ENCODE peak calls at places on chromosome 4, in four cellular contexts. I is small intestine, Y is tibial artery, N is IMR-90. V is an unnamed sample.

GRCh38 chr4:19615086-19615689 is 636.5 kb upstream of the SLIT2 start:
- DNase-seq in Y (no peak), N (no peak), I (no peak), V (no peak)

GRCh38 chr4:61041527-61041926 is 158.6 kb upstream of the ADGRL3 start:
- DNase-seq in I (no peak), N (no peak), Y (no peak), V (no peak)

GRCh38 chr4:181488926-181489325 is 754.3 kb upstream of the TENM3 start:
- DNase-seq in N (no peak), I (no peak), Y (no peak), V (no peak)

GRCh38 chr4:74531952-74532794 is 87.2 kb downstream of the AREG start:
- DNase-seq in N (peak; percentile 87), Y (no peak), I (peak; percentile 77), V (peak; percentile 31)

GRCh38 chr4:112058433-112058832 is 86.8 kb upstream of the FAM241A start:
- DNase-seq in I (peak; percentile 3), Y (no peak), N (peak; percentile 14), V (no peak)

GRCh38 chr4:76206222-76206942 is 7.2 kb downstream of the SCARB2 start:
- DNase-seq in I (no peak), Y (no peak), N (peak; percentile 58), V (peak; percentile 16)

GRCh38 chr4:54539500-54540029 is 118.2 kb upstream of the KIT start:
- DNase-seq in I (peak; percentile 39), Y (peak; percentile 65), N (peak; percentile 46), V (peak; percentile 50)

GRCh38 chr4:168598191-168598590 is 101.3 kb downstream of the PALLD start:
- DNase-seq in Y (no peak), I (no peak), N (no peak), V (no peak)

GRCh38 chr4:112704991-112705845 is 68.3 kb downstream of the LARP7 start:
- DNase-seq in I (peak; percentile 13), Y (peak; percentile 66), N (peak; percentile 58), V (no peak)

GRCh38 chr4:152462047-152462446 is 73.8 kb downstream of the FBXW7 start:
- DNase-seq in N (no peak), I (no peak), Y (no peak), V (no peak)

GRCh38 chr4:168451744-168452394 is 28.4 kb downstream of the DDX60L start:
- DNase-seq in I (peak; percentile 65), Y (no peak), N (peak; percentile 71), V (no peak)

GRCh38 chr4:40845136-40845910 is 95.6 kb downstream of the NSUN7 start:
- DNase-seq in N (no peak), I (no peak), Y (no peak), V (no peak)

GRCh38 chr4:68175562-68176155 is 46.0 kb upstream of the TMPRSS11F start:
- DNase-seq in Y (no peak), I (peak; percentile 45), N (peak; percentile 51), V (peak; percentile 34)

GRCh38 chr4:127669691-127670090 is 36.9 kb downstream of the INTU start:
- DNase-seq in I (no peak), N (no peak), Y (no peak), V (no peak)

GRCh38 chr4:109701566-109702399 is 1.5 kb downstream of the CASP6 start:
- DNase-seq in I (peak; percentile 82), Y (no peak), N (no peak), V (peak; percentile 68)

GRCh38 chr4:77665381-77666069 is 59.9 kb downstream of the CXCL13 start:
- DNase-seq in Y (no peak), N (no peak), I (no peak), V (no peak)

GRCh38 chr4:24513718-24514117 is 70.6 kb downstream of the DHX15 start:
- DNase-seq in N (peak; percentile 11), Y (no peak), I (no peak), V (no peak)

GRCh38 chr4:24517676-24518075 is 66.7 kb downstream of the DHX15 start:
- DNase-seq in N (no peak), I (no peak), Y (no peak), V (no peak)

GRCh38 chr4:24515698-24516097 is 68.7 kb downstream of the DHX15 start:
- DNase-seq in Y (no peak), N (no peak), I (no peak), V (no peak)

GRCh38 chr4:24516926-24517325 is 67.4 kb downstream of the DHX15 start:
- DNase-seq in N (no peak), I (no peak), Y (no peak), V (no peak)

GRCh38 chr4:24514808-24515207 is 69.5 kb downstream of the DHX15 start:
- DNase-seq in I (no peak), Y (no peak), N (no peak), V (no peak)
- H3K4me1 ChIP-seq in I (no peaks in the 10 kb centered on the region), Y (peaks cover 4% of the 10 kb centered on the region), N (peaks cover 5% of the 10 kb centered on the region), V (no peaks in the 10 kb centered on the region)

GRCh38 chr4:22268350-22269025 is 247.4 kb downstream of the ADGRA3 start:
- DNase-seq in I (no peak), N (no peak), Y (no peak), V (no peak)
- H3K27ac ChIP-seq in I (no peak overlapping the region), N (no peak overlapping the region), Y (no peak overlapping the region), V (no peak overlapping the region)

DNA sequence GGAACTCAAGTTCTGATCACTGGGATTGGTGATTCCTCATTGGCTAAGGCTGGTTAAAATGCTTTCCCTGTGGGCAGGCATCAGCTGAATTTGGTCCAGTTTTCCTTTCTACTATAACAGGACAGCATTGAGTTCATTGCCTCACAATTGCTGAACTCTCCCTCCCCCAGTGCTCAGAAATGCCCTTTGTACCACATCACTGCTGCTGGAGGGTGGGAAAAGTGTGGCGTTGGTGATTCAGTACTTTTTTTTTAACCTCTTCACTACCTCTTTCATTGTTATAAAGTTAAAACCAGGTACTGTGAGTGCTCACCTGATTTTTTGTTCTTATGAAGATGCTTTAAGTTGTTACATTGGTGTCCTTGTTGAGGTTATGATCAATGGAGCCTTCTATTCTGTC is 69.3 kb upstream of the IL2 start:
- DNase-seq in N (no peak), Y (no peak), I (no peak), V (no peak)
- H3K4me1 ChIP-seq in N (no peaks in the 10 kb centered on the region), Y (no peaks in the 10 kb centered on the region), I (no peaks in the 10 kb centered on the region), V (no peaks in the 10 kb centered on the region)

DNA sequence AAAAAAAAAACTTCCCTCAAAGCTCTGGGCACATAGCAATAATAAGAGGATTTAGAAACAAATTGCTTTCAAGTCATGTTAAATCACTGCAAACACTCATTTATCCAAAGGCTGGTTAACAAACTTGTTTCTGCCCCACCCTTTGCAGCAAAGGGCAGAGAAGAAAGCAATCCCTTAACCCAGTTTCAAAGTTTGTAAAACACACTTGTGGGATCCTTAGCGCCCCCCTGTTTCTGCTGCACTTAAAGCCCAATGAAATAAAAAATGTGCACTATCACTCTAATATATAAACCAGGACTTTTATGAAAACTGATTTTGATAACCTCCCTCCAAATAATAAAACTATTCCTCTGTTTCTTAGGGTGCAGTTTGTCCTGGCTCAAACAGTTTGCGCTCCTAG is 3.3 kb upstream of the PCDH10 start:
- DNase-seq in N (no peak), Y (no peak), I (no peak), V (no peak)
- H3K27ac ChIP-seq in N (no peak overlapping the region), Y (peak overlapping the region; percentile 31), I (no peak overlapping the region), V (no peak overlapping the region)

GRCh38 chr4:57119054-57119651 is 9.0 kb upstream of the IGFBP7 start:
- DNase-seq in Y (peak; percentile 91), I (peak; percentile 35), N (peak; percentile 96), V (peak; percentile 34)

GRCh38 chr4:57113870-57114269 is 3.7 kb upstream of the IGFBP7 start:
- DNase-seq in I (no peak), Y (no peak), N (no peak), V (no peak)

GRCh38 chr4:57110635-57111546 is 706 bp upstream of the IGFBP7 start:
- DNase-seq in I (peak; percentile 36), N (peak; percentile 68), Y (peak; percentile 79), V (peak; percentile 29)

GRCh38 chr4:57116245-57116644 is 6.1 kb upstream of the IGFBP7 start:
- DNase-seq in N (no peak), Y (no peak), I (no peak), V (no peak)

GRCh38 chr4:57114973-57115372 is 4.8 kb upstream of the IGFBP7 start:
- DNase-seq in Y (no peak), N (peak; percentile 75), I (no peak), V (no peak)
- H3K4me1 ChIP-seq in Y (peaks cover 52% of the 10 kb centered on the region), N (peaks cover 16% of the 10 kb centered on the region), I (no peaks in the 10 kb centered on the region), V (no peaks in the 10 kb centered on the region)

GRCh38 chr4:144666539-144667175 is 20.7 kb downstream of the HHIP start:
- DNase-seq in Y (no peak), I (no peak), N (peak; percentile 65), V (no peak)
- H3K27ac ChIP-seq in Y (no peak overlapping the region), I (no peak overlapping the region), N (no peak overlapping the region), V (no peak overlapping the region)

GRCh38 chr4:153466637-153467153 is 535 bp downstream of the TMEM131L start:
- DNase-seq in N (no peak), Y (no peak), I (no peak), V (no peak)

GRCh38 chr4:153465922-153466636 is at the start of gene TMEM131L:
- DNase-seq in N (peak; percentile 52), I (peak; percentile 71), Y (peak; percentile 85), V (peak; percentile 74)

GRCh38 chr4:153468587-153468986 is 2.4 kb downstream of the TMEM131L start:
- DNase-seq in Y (no peak), N (no peak), I (no peak), V (no peak)

GRCh38 chr4:153467897-153468262 is 1.7 kb downstream of the TMEM131L start:
- DNase-seq in Y (no peak), I (no peak), N (no peak), V (no peak)

DNA sequence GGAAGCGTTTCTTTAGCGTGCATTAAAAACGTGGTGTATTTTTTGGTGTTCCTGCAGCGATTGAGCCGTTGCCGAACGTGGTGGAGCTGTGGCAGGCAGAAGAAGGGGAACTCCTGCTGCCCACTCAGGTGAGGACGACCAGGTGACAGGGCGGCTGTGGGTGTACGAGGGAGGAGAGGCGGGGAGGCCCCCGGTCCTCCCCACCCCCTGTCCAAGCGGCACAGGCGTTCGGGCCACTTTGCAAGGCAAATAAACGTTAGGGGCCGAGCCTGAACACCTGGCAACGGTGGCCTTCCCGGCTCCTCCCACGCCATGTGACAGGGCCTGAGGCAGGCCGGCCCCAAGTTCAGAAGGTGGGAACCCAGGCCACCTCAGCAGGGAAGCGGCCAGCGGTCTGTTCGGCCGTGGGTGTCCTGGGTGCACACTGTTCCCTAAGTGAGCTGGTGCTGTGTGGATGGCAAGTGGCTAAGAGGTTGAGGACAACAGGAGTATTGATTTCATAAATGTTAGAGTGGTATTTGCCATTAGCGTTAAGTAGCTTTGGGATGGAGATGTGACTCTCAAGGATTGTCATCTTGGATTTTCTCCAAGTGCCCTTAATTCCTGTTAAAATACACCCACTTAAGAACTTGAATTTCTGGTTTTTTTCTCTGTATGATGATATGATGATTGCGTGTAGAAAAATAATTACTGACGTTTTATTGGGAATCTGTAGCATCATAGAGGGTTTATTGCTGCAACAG is 1.2 kb downstream of the TMEM131L start:
- DNase-seq in Y (peak; percentile 83), N (no peak), I (peak; percentile 58), V (peak; percentile 90)
- H3K4me1 ChIP-seq in Y (peaks cover 42% of the 10 kb centered on the region), N (peaks cover 2% of the 10 kb centered on the region), I (no peaks in the 10 kb centered on the region), V (peaks cover 5% of the 10 kb centered on the region)

DNA sequence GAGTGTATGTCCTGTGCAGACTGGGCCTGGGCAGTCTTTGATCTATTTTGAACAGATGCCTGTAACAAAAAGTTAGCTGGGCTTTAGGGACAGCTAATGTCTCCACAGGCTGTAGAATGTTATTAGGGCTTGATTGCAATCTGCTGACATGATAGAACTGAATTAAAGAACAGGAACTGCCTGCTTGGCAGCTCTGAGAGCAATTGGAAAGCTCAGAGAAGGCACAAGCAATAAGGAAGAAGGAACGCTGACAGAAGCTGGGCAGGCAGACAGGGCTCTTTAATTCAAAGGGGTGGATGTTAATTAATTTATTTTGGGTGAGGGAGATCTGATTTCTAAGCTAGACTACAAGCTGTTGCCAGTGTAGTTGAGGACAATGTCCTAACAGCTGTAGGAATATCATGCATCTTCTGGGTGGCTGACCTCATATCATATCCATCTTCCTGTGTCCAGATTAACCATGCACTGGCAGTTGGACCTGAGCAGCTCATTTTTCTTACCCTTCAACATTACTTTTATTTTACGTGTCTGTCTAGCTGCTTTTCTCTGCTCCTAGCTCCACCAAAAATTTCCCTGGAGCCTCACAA is 20.7 kb upstream of the GRXCR1 start:
- DNase-seq in N (no peak), Y (no peak), I (no peak), V (no peak)
- H3K27ac ChIP-seq in N (no peak overlapping the region), Y (no peak overlapping the region), I (no peak overlapping the region), V (no peak overlapping the region)

V was measured in colonic mucosa.